ENCODE peak calls at places on chromosomes 5 and 9, in four cellular contexts. J is neuronal stem cell, C is body of pancreas, E is breast epithelium. L is an unnamed sample.
A peak's percentile ranks its signal among the peaks of the same experiment; 100 is the strongest.

GRCh38 chr5:148042920-148043319 is 20.9 kb upstream of the SPINK5 start:
- DNase-seq in J (no peak), C (no peak), E (no peak), L (no peak)

GRCh38 chr5:10354048-10354872 is 765 bp downstream of the MARCHF6 start:
- DNase-seq in J (peak; percentile 54), C (peak; percentile 50), E (peak; percentile 40), L (peak; percentile 41)

GRCh38 chr9:134317431-134318414 is 8.5 kb upstream of the RXRA start:
- DNase-seq in J (no peak), C (peak; percentile 11), E (no peak), L (no peak)

GRCh38 chr9:106892632-106893031 is 29.7 kb downstream of the ZNF462 start:
- DNase-seq in J (peak; percentile 47), C (peak; percentile 28), E (peak; percentile 93), L (peak; percentile 98)

GRCh38 chr9:34203275-34204010 is 24.6 kb downstream of the UBAP1 start:
- DNase-seq in J (no peak), C (no peak), E (no peak), L (no peak)

GRCh38 chr5:155943516-155944407 is 383.2 kb upstream of the SGCD start:
- DNase-seq in J (peak; percentile 39), C (peak; percentile 43), E (no peak), L (peak; percentile 3)

GRCh38 chr5:73759771-73760170 is 133.8 kb downstream of the ARHGEF28 start:
- DNase-seq in J (no peak), C (no peak), E (no peak), L (no peak)

GRCh38 chr5:128274441-128274840 is 190.9 kb downstream of the SLC12A2 start:
- DNase-seq in J (no peak), C (no peak), E (no peak), L (no peak)

DNA sequence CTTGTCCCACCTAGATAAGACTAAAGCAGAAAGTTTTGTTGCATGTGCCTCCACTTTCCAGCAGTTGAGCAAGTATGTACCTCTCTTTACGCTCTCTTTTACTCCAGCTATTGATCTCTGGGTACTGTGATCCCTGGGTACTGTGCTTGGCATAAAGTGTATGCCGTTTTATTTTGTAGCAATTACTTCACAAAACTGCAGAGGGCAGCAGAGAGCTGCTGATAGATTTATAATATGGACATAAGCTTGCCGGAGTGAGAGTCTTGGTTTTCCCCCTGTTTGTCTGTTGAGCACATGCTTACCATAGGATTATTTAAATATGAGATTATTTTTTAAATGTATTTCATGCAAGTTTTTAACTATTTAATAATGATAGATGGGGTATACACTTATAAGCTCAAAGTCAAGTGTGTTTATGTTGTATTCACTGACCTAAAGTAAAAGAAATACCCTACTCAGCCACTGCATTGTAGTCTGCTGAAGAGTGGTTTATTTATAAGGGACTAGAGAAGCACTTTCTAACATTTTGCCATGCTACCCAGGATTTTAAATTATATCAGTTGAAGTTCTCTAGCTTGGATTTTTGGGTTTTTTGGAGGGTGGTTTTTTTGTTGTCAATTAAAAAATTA is 13.0 kb downstream of the TTC1 start:
- DNase-seq in J (peak; percentile 56), C (peak; percentile 67), E (no peak), L (peak; percentile 71)
- H3K27ac ChIP-seq in J (no peak overlapping the region), C (no peak overlapping the region), E (no peak overlapping the region), L (no peak overlapping the region)

GRCh38 chr9:121607434-121608248 is 43.8 kb upstream of the DAB2IP start:
- DNase-seq in J (no peak), C (peak; percentile 23), E (no peak), L (peak; percentile 34)
- H3K27ac ChIP-seq in J (peak overlapping the region; percentile 16), C (peak overlapping the region; percentile 8), E (peak overlapping the region; percentile 81), L (no peak overlapping the region)

DNA sequence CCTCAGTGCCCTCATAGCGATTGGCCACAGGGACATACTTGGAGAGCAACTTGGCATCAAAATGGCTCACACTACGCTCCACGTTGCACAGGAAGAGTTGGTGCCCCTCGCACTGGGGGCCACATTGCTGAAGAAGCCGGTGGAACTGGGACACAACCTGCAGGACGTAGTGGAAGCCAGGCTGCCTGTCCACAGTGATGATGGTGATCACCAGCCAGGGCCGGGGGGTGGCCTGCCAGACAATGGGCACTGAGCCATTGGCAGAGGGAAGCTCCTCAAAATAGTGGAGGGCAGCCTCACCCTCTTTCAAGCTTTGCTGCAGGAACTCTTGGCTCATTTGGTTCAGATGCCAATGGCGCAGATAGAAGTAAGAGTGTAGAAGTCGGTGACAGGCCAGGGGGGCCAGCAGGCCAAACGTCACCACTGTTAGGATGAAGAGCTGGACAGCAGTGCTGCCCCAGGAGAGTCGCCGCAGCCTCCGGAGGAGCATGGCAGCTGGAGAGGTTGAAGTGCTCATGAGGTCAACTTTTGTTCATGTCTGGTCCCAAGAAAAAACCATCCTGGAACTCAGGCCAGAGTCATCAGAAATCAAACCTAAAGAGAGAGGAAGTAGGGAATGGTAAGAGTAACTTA is 41.1 kb upstream of the ALDOB start:
- DNase-seq in J (no peak), C (no peak), E (no peak), L (no peak)
- H3K27ac ChIP-seq in J (no peak overlapping the region), C (no peak overlapping the region), E (no peak overlapping the region), L (peak overlapping the region; percentile 21)

DNA sequence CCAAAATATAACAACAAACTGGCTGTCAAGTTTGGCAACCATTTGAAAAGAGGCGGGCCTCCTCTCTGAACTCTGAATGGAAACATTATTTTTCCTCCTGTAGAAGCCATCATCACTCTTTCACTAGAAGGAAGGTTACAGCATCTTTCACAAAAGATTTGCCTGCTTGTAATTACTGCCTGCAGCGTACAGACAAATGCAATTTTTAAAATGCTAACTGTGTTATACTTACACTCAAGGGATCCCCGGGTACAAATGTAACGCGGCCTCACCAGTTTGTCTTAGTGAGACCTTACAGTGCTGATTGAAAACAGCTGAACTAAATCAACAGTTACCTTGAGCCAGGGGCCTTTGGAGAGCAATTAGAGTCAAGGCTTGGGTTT is 499.7 kb downstream of the SPATA31D1 start:
- DNase-seq in J (no peak), C (peak; percentile 55), E (no peak), L (no peak)
- H3K27ac ChIP-seq in J (no peak overlapping the region), C (peak overlapping the region; percentile 67), E (peak overlapping the region; percentile 72), L (no peak overlapping the region)

DNA sequence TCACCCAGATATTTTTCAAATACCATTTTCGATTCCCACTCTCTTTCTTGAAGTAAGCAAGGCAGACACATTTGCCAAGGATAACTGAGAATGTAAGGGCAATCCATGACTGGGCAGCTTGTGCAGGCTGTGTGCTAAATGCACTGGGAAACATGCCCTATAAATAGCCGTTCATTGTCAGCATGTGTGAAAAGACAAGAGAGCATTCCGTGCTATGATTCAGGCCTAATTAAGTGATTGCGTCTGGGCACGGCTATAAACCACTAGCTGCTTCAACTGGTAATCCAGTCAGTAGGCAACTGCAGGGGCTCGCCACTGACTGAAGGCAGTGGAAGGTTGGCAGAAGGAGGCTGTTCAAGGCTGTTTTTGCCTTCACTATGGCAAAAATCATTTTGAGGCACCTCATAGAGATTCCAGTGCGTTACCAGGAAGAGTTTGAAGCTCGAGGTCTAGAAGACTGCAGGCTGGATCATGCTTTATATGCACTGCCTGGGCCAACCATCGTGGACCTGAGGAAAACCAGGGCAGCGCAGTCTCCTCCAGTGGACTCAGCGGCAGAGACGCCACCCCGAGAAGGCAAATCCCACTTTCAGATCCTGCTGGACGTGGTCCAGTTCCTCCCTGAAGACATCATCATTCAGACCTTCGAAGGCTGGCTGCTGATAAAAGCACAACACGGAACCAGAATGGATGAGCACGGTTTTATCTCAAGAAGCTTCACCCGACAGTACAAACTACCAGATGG is at the start of gene HSPB3:
- DNase-seq in J (no peak), C (no peak), E (no peak), L (no peak)
- H3K27ac ChIP-seq in J (no peak within 1 kb of the TSS), C (no peak within 1 kb of the TSS), E (no peak within 1 kb of the TSS), L (no peak within 1 kb of the TSS)

L was measured in brain microvascular endothelial cell.